ENCODE peak calls at places on chromosomes 13 and 19, in six cellular contexts. I, X, M, H, P and R are unnamed samples. For H3K4me1 and H3K9me3, the result is how much of the 10 kb centered on the place peaks cover.

GRCh38 chr19:5880604-5881078 is 10.3 kb upstream of the FUT5 start:
- DNase-seq in M (peak), P (no peak), X (peak), I (no peak), H (no peak), R (no peak)

GRCh38 chr13:63455938-63456337 is 2040.3 kb upstream of the PCDH20 start:
- DNase-seq in I (no peak), X (no peak), M (no peak), H (no peak), P (no peak), R (no peak)

GRCh38 chr19:9912551-9913236 is 23.6 kb downstream of the OLFM2 start:
- DNase-seq in H (no peak), X (no peak), M (no peak), I (no peak), P (no peak), R (no peak)

GRCh38 chr19:1856698-1857603 is 6.4 kb downstream of the KLF16 start:
- DNase-seq in H (no peak), P (peak), I (peak), M (peak), X (peak), R (no peak)

GRCh38 chr13:61247149-61247936 is 168.3 kb downstream of the PCDH20 start:
- DNase-seq in I (no peak), H (no peak), X (no peak), P (no peak), M (no peak), R (no peak)

GRCh38 chr13:37138169-37138568 is 32.7 kb upstream of the CSNK1A1L start:
- DNase-seq in H (no peak), M (peak), X (no peak), P (no peak), I (no peak), R (no peak)

GRCh38 chr19:15290149-15290548 is 42.2 kb downstream of the BRD4 start:
- DNase-seq in M (no peak), X (no peak), I (no peak), P (no peak), H (no peak), R (no peak)

GRCh38 chr13:53151692-53152421 is 123.2 kb downstream of the OLFM4 start:
- DNase-seq in X (no peak), M (peak), P (no peak), H (no peak), I (peak), R (peak)

GRCh38 chr13:39347926-39348901 is 254.8 kb downstream of the LHFPL6 start:
- DNase-seq in X (peak), P (no peak), M (no peak), I (no peak), H (no peak), R (no peak)

GRCh38 chr13:111384441-111385181 is 64.2 kb downstream of the TEX29 start:
- DNase-seq in I (no peak), P (no peak), H (no peak), X (peak), M (no peak), R (no peak)

GRCh38 chr13:98187862-98188261 is 10.8 kb upstream of the RNF113B start:
- DNase-seq in X (no peak), H (no peak), M (no peak), P (no peak), I (no peak), R (no peak)

GRCh38 chr19:5805465-5806132 is 732 bp downstream of the NRTN start:
- DNase-seq in I (peak), P (no peak), X (peak), M (peak), H (peak), R (no peak)

GRCh38 chr19:41112728-41113290 is 1.4 kb upstream of the CYP2F1 start:
- DNase-seq in I (no peak), H (no peak), M (no peak), P (no peak), X (no peak), R (no peak)
- H3K4me1 ChIP-seq in I (under half), H (under half), M (under half), P (under half), X (under half), R (under half)

DNA sequence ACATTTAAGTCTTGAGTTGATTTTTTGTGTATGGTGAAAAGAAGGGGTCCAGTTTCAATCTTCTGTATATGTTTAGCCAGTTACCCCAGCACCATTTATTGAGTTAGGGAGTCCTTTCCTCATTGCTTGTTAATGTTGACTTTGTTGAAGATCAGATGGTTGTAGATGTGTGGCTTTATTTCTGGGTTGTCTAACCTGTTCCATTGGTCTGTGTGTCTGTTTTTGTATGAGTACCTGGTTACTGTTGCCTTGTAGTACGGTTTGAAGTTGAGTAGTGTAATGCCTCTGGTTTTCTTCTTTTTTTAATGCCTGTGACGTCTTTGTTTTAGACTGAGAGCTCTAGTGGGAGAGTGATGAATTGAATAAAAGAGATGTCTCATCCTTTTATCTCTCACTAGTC is 83.2 kb downstream of the NBEA start:
- DNase-seq in I (no peak), M (no peak), H (no peak), X (no peak), P (no peak), R (no peak)
- H3K9me3 ChIP-seq in I (under half), M (under half), H (under half), X (under half), P (under half), R (under half)

GRCh38 chr19:4302238-4302630 is at the start of gene TMIGD2:
- DNase-seq in I (no peak), M (no peak), P (no peak), X (no peak), H (no peak), R (no peak)
- H3K4me3 ChIP-seq in I (no peak), M (no peak), P (no peak), X (no peak), H (peak), R (no peak)

GRCh38 chr13:109684084-109684835 is 102.1 kb downstream of the IRS2 start:
- DNase-seq in I (no peak), H (no peak), X (no peak), P (no peak), M (no peak), R (no peak)
- H3K4me1 ChIP-seq in I (under half), H (under half), X (under half), P (under half), M (under half), R (under half)

DNA sequence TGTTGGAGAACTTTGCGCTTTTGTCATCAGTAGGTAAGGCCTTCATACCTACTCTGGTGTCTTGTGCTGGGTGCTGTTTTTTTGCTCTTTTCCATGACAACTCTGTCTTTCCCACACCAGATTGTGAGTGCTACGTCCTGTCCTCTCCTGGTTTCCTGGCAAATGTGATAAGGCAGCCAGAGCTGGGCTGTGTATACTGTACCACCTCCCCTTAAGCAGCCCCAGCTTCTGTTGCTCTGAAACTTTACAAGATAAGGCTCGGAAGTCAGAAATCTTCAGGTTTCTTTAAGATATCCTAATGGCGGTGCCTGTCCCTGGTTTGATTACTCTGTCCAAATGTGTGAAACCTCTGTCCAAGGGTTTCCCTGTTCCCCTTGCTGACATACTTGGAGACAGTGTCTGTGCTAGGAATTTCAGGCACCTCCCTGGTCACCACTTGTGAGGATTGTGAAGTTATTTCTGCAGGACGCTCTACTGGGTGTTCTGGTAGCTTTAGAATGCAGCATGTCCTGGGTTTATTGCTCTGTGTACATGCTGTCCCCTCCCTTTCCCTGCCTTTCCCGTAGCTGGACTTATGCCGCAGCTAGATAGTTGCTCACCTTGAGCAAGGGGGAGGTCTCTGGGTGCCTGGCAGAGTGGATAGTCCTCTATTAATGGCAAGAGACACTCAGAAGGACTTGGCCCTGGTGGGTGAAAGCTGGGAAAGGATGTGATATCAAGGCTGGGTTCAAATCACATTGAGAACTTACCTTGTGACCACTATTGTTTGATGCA is 7.0 kb downstream of the ZNF749 start:
- DNase-seq in M (no peak), I (no peak), P (no peak), H (no peak), X (no peak), R (no peak)
- H3K9me3 ChIP-seq in M (half or more), I (under half), P (under half), H (under half), X (half or more), R (under half)

GRCh38 chr13:26280295-26280694 is 26.4 kb downstream of the CDK8 start:
- DNase-seq in M (no peak), I (no peak), H (no peak), X (no peak), P (no peak), R (peak)

GRCh38 chr13:26280822-26281221 is 26.9 kb downstream of the CDK8 start:
- DNase-seq in X (no peak), H (no peak), I (no peak), M (no peak), P (no peak), R (no peak)
- H3K4me3 ChIP-seq in X (no peak), H (no peak), I (no peak), M (no peak), P (no peak), R (no peak)

GRCh38 chr19:33389574-33390119 is 16.1 kb downstream of the CEBPG start:
- DNase-seq in P (peak), H (no peak), M (no peak), X (peak), I (no peak), R (no peak)

GRCh38 chr19:33388231-33388816 is 14.8 kb downstream of the CEBPG start:
- DNase-seq in I (no peak), H (no peak), M (no peak), X (peak), P (peak), R (no peak)

GRCh38 chr19:33387351-33388230 is 14.1 kb downstream of the CEBPG start:
- DNase-seq in I (no peak), M (no peak), P (peak), X (peak), H (no peak), R (no peak)

GRCh38 chr19:33390120-33390907 is 16.8 kb downstream of the CEBPG start:
- DNase-seq in I (no peak), X (peak), M (no peak), P (peak), H (no peak), R (no peak)

DNA sequence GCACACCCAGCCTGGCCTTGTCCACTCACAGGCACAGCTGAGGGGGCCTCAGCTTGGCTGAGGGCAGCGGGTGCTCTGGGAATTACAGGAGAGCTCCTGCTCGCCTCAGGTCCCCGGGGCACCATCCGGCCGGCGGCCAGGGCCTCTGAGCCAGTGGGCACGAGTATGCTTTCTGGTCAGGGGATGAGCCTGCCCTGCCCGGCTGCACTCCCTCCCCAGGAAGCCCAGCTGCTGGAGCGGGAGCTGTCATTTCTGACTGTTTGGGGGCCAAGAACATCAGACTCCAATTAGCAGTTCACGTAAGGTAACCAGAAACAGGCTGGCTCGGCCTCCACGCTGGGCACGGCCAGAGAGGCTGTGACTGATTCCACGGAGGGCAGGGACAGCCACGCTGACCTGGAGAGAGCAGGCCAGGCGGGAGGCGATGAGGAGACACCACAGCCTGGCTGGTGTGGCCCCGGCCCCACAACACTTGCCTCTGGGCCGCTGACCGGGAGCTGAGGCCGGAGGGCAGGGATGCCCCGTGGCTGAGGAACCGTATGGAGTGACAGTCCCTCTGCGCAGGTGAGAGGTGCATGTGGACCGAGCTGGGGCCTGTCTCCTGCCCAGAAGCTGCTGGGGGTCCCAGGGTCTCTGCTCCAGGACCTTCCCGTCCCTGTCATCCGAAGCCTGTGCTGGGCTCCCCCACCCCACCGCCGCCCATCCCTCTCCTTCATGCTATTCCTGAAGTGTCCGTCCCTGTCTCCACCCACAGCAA is 15.5 kb downstream of the CEBPG start:
- DNase-seq in I (no peak), M (no peak), X (peak), P (no peak), H (no peak), R (no peak)
- H3K4me1 ChIP-seq in I (under half), M (under half), X (under half), P (under half), H (under half), R (under half)

GRCh38 chr19:51948979-51949378 is 21.7 kb downstream of the ZNF613 start:
- DNase-seq in P (no peak), H (no peak), M (no peak), X (peak), I (no peak), R (no peak)
- H3K9me3 ChIP-seq in P (under half), H (half or more), M (half or more), X (half or more), I (under half), R (under half)

GRCh38 chr19:18496980-18497256 is 25.0 kb downstream of the ELL start:
- DNase-seq in M (no peak), I (no peak), H (no peak), X (no peak), P (no peak), R (no peak)

GRCh38 chr19:18496167-18496979 is 25.5 kb downstream of the ELL start:
- DNase-seq in I (peak), X (no peak), P (no peak), H (peak), M (peak), R (peak)

GRCh38 chr19:18494267-18494607 is 27.6 kb downstream of the ELL start:
- DNase-seq in P (no peak), M (no peak), H (no peak), X (no peak), I (no peak), R (no peak)

GRCh38 chr19:18493440-18494266 is 28.2 kb downstream of the ELL start:
- DNase-seq in P (no peak), X (no peak), M (no peak), I (no peak), H (no peak), R (no peak)

GRCh38 chr19:18495204-18495911 is 26.5 kb downstream of the ELL start:
- DNase-seq in I (no peak), X (no peak), P (no peak), H (no peak), M (no peak), R (no peak)
- H3K4me3 ChIP-seq in I (no peak), X (no peak), P (no peak), H (no peak), M (no peak), R (no peak)